ENCODE peak calls at places on chromosomes 1 and 21, in six cellular contexts. C is tibial nerve, Z is A549, D is sigmoid colon, S is fibroblast of lung, M is mucosa of descending colon. Q is an unnamed sample.
A peak's percentile ranks its signal among the peaks of the same experiment; 100 is the strongest.

GRCh38 chr1:230747886-230748800 is 955 bp downstream of the CAPN9 start:
- DNase-seq in C (no peak), Z (no peak), D (no peak), S (no peak), M (peak; percentile 58), Q (no peak)

GRCh38 chr1:119116725-119117124 is 23.7 kb downstream of the WARS2 start:
- DNase-seq in C (no peak), Z (no peak), D (no peak), S (no peak), M (no peak), Q (no peak)

GRCh38 chr1:192763243-192763642 is 45.6 kb upstream of the RGS2 start:
- DNase-seq in C (no peak), Z (no peak), D (no peak), S (peak; percentile 64), M (no peak), Q (no peak)

GRCh38 chr21:44920694-44921604 is at the start of gene ITGB2:
- DNase-seq in C (no peak), Z (no peak), D (no peak), S (no peak), M (no peak), Q (peak; percentile 55)

GRCh38 chr1:180966310-180966709 is 53.6 kb downstream of the KIAA1614 start:
- DNase-seq in C (no peak), Z (no peak), D (no peak), S (no peak), M (no peak), Q (no peak)

GRCh38 chr1:198726455-198726854 is 87.6 kb downstream of the PTPRC start:
- DNase-seq in C (no peak), Z (no peak), D (no peak), S (peak; percentile 44), M (no peak), Q (no peak)

GRCh38 chr1:150066838-150067183 is 765 bp upstream of the VPS45 start:
- DNase-seq in C (no peak), Z (no peak), D (no peak), S (no peak), M (peak; percentile 67), Q (peak; percentile 25)

GRCh38 chr1:232589809-232590741 is 39.9 kb downstream of the SIPA1L2 start:
- DNase-seq in C (no peak), Z (no peak), D (no peak), S (no peak), M (no peak), Q (no peak)

GRCh38 chr1:115454835-115455511 is 116.9 kb upstream of the NGF start:
- DNase-seq in C (peak; percentile 48), Z (no peak), D (peak; percentile 81), S (peak; percentile 22), M (no peak), Q (no peak)

GRCh38 chr1:29395724-29396437 is 159.6 kb downstream of the PTPRU start:
- DNase-seq in C (no peak), Z (no peak), D (no peak), S (no peak), M (no peak), Q (no peak)

GRCh38 chr1:180609643-180610555 is 21.9 kb upstream of the XPR1 start:
- DNase-seq in C (no peak), Z (no peak), D (no peak), S (no peak), M (no peak), Q (no peak)

GRCh38 chr21:38965241-38965640 is 159.5 kb downstream of the ETS2 start:
- DNase-seq in C (no peak), Z (no peak), D (no peak), S (peak; percentile 17), M (no peak), Q (no peak)

GRCh38 chr21:44955141-44955802 is 15.4 kb downstream of the SLX9 start:
- DNase-seq in C (no peak), Z (no peak), D (no peak), S (peak; percentile 45), M (no peak), Q (no peak)

GRCh38 chr1:115189814-115190541 is 100.7 kb upstream of the TSPAN2 start:
- DNase-seq in C (no peak), Z (peak; percentile 86), D (no peak), S (peak; percentile 98), M (no peak), Q (no peak)

GRCh38 chr1:121586369-121587229 is 401.8 kb downstream of the SRGAP2C start:
- DNase-seq in C (no peak), Z (no peak), D (peak; percentile 48), S (no peak), M (peak; percentile 48), Q (no peak)

GRCh38 chr1:85307987-85308836 is 31.8 kb upstream of the BCL10 start:
- DNase-seq in C (peak; percentile 72), Z (peak; percentile 84), D (peak; percentile 94), S (peak; percentile 79), M (peak; percentile 90), Q (peak; percentile 88)

GRCh38 chr1:77762072-77762476 is 2.4 kb upstream of the USP33 start:
- DNase-seq in C (no peak), Z (peak; percentile 68), D (no peak), S (peak; percentile 79), M (no peak), Q (no peak)

GRCh38 chr1:23790696-23791433 is at the start of gene LYPLA2:
- DNase-seq in C (peak; percentile 87), Z (peak; percentile 83), D (peak; percentile 97), S (peak; percentile 88), M (peak; percentile 95), Q (peak; percentile 96)

GRCh38 chr1:239155466-239155865 is 230.9 kb upstream of the CHRM3 start:
- DNase-seq in C (no peak), Z (no peak), D (no peak), S (no peak), M (no peak), Q (no peak)

GRCh38 chr1:1020415-1021009 is 592 bp downstream of the AGRN start:
- DNase-seq in C (no peak), Z (no peak), D (no peak), S (peak; percentile 40), M (no peak), Q (no peak)

GRCh38 chr21:32253215-32253641 is 25.6 kb downstream of the MIS18A start:
- DNase-seq in C (no peak), Z (no peak), D (peak; percentile 74), S (peak; percentile 75), M (no peak), Q (no peak)

GRCh38 chr1:243263824-243264223 is 8.0 kb downstream of the SDCCAG8 start:
- DNase-seq in C (no peak), Z (no peak), D (no peak), S (peak; percentile 74), M (no peak), Q (no peak)
- H3K4me1 ChIP-seq in C (no peaks in the 10 kb centered on the region), Z (peaks cover 27% of the 10 kb centered on the region), D (peaks cover 18% of the 10 kb centered on the region), S (peaks cover 10% of the 10 kb centered on the region), M (no peaks in the 10 kb centered on the region), Q (peaks cover 9% of the 10 kb centered on the region)

DNA sequence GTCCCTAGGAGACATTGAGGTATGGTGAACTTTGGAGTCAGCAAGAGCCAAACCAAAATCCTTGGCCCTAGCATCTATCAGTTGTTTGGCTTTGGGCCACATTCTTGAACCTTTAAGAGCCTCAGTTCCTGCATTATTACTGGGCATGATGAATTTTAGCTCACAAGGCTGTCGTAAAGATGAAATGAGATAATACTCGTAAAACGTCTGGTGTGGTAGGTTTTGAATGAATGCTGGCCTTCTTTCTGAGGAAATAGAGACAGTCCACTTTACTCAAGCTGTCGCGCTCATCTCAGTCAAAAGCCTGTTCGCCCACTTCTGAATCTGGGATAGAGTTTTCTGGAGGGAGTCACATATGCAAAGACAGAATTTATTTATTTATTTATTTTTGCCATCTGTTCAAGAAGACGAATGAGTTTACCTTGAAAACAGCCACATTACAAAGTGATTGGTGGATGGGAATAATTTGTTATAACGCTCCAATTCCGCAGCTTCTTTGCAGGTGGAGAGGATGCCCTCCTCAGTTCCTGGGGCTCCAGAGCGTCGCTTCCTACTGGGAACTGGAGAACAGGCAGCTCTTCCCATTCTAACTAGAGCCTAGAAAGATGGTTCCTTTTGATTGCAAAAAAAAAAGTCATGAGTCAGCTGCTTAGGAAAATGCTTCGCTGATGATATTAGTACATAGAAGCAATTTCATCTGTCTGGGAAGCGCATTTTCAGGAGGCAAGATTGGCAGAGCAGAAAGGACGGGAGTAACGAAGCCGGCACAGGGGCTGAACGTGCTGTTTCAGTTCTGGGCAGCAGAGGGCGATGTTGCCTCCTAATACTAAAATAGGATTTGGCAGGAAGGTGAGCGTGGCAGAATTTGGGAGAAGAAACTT is 49.9 kb upstream of the CYP2J2 start:
- DNase-seq in C (peak; percentile 65), Z (peak; percentile 39), D (peak; percentile 75), S (peak; percentile 38), M (peak; percentile 78), Q (peak; percentile 82)
- H3K4me3 ChIP-seq in C (no peak overlapping the region), Z (no peak overlapping the region), D (no peak overlapping the region), S (no peak overlapping the region), M (no peak overlapping the region), Q (no peak overlapping the region)

GRCh38 chr1:200213921-200214320 is 186.4 kb downstream of the NR5A2 start:
- DNase-seq in C (no peak), Z (no peak), D (no peak), S (no peak), M (no peak), Q (no peak)

GRCh38 chr1:200211157-200211556 is 183.6 kb downstream of the NR5A2 start:
- DNase-seq in C (no peak), Z (no peak), D (no peak), S (peak; percentile 75), M (no peak), Q (no peak)

GRCh38 chr1:200217703-200218102 is 190.2 kb downstream of the NR5A2 start:
- DNase-seq in C (no peak), Z (no peak), D (no peak), S (no peak), M (peak; percentile 26), Q (no peak)

GRCh38 chr1:200215350-200215749 is 187.8 kb downstream of the NR5A2 start:
- DNase-seq in C (no peak), Z (no peak), D (no peak), S (no peak), M (no peak), Q (no peak)

GRCh38 chr1:200213392-200213791 is 185.9 kb downstream of the NR5A2 start:
- DNase-seq in C (no peak), Z (no peak), D (no peak), S (no peak), M (no peak), Q (no peak)
- H3K4me1 ChIP-seq in C (no peaks in the 10 kb centered on the region), Z (no peaks in the 10 kb centered on the region), D (no peaks in the 10 kb centered on the region), S (no peaks in the 10 kb centered on the region), M (no peaks in the 10 kb centered on the region), Q (no peaks in the 10 kb centered on the region)

DNA sequence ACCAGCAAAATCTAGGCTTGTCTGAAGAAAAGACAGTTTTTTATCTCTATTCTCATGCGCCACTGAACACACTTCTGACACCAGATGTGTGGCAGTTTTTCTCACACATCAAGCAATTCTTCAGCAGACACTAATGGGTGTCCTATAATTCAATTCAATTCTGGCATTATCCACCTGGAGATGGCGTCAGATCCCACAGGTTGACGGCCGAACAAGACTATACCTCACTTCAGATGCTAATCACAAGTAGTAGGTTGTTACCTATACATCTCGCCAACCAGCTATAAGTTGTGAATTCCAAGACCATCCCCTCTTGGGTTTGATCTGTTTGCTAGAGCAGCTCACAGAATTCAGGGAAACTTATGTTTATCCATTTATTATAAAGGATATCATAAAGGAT is 89.9 kb upstream of the ARTN start:
- DNase-seq in C (no peak), Z (no peak), D (no peak), S (no peak), M (no peak), Q (no peak)
- H3K4me3 ChIP-seq in C (no peak overlapping the region), Z (no peak overlapping the region), D (no peak overlapping the region), S (no peak overlapping the region), M (no peak overlapping the region), Q (no peak overlapping the region)

GRCh38 chr1:9240914-9241820 is 6.6 kb downstream of the H6PD start:
- DNase-seq in C (no peak), Z (no peak), D (no peak), S (no peak), M (no peak), Q (no peak)
- H3K4me1 ChIP-seq in C (no peaks in the 10 kb centered on the region), Z (peaks cover 9% of the 10 kb centered on the region), D (peaks cover 70% of the 10 kb centered on the region), S (peaks cover 2% of the 10 kb centered on the region), M (peaks cover 35% of the 10 kb centered on the region), Q (peaks cover 72% of the 10 kb centered on the region)

GRCh38 chr1:246820666-246821065 is 96.5 kb downstream of the SCCPDH start:
- DNase-seq in C (no peak), Z (no peak), D (no peak), S (no peak), M (no peak), Q (no peak)
- H3K4me3 ChIP-seq in C (no peak overlapping the region), Z (no peak overlapping the region), D (no peak overlapping the region), S (no peak overlapping the region), M (no peak overlapping the region), Q (no peak overlapping the region)

Q was measured in tibial artery.